ENCODE peak calls at places on chromosome 12, in five cellular contexts. G, V, L, R and H are unnamed samples.

GRCh38 chr12:41917827-41918445 is 226.7 kb downstream of the GXYLT1 start:
- DNase-seq in G (peak; percentile 58), V (no peak), L (peak; percentile 14), R (no peak), H (no peak)

GRCh38 chr12:114395755-114396152 is 10.2 kb downstream of the TBX5 start:
- DNase-seq in G (no peak), V (no peak), L (no peak), R (no peak), H (no peak)

GRCh38 chr12:45688188-45688587 is 41.3 kb upstream of the ARID2 start:
- DNase-seq in G (no peak), V (no peak), L (no peak), R (no peak), H (no peak)

GRCh38 chr12:27940756-27941402 is 31.7 kb downstream of the PTHLH start:
- DNase-seq in G (peak; percentile 80), V (peak; percentile 54), L (peak; percentile 52), R (peak; percentile 55), H (peak; percentile 74)

GRCh38 chr12:88181881-88182280 is 39.8 kb downstream of the TMTC3 start:
- DNase-seq in G (peak; percentile 7), V (no peak), L (no peak), R (no peak), H (no peak)

GRCh38 chr12:70983692-70984091 is 63.2 kb upstream of the PTPRR start:
- DNase-seq in G (peak; percentile 50), V (no peak), L (no peak), R (no peak), H (no peak)

GRCh38 chr12:93851245-93851665 is 174.1 kb downstream of the CRADD start:
- DNase-seq in G (no peak), V (no peak), L (no peak), R (no peak), H (no peak)

GRCh38 chr12:47894068-47894467 is 10.7 kb downstream of the VDR start:
- DNase-seq in G (no peak), V (no peak), L (no peak), R (no peak), H (no peak)

GRCh38 chr12:18461738-18462137 is 200.4 kb downstream of the PIK3C2G start:
- DNase-seq in G (no peak), V (no peak), L (no peak), R (no peak), H (no peak)

GRCh38 chr12:21583587-21583986 is 21.1 kb downstream of the GYS2 start:
- DNase-seq in G (no peak), V (no peak), L (no peak), R (no peak), H (no peak)

GRCh38 chr12:51950682-51951198 is 759 bp upstream of the ACVR1B start:
- DNase-seq in G (no peak), V (no peak), L (no peak), R (no peak), H (no peak)

GRCh38 chr12:59372971-59373370 is 222.9 kb upstream of the SLC16A7 start:
- DNase-seq in G (peak; percentile 39), V (no peak), L (no peak), R (peak; percentile 61), H (peak; percentile 54)

GRCh38 chr12:63068857-63069442 is 82.1 kb downstream of the AVPR1A start:
- DNase-seq in G (peak; percentile 88), V (no peak), L (peak; percentile 34), R (peak; percentile 75), H (peak; percentile 43)

GRCh38 chr12:52543985-52544888 is 8.7 kb downstream of the KRT71 start:
- DNase-seq in G (no peak), V (no peak), L (no peak), R (no peak), H (no peak)

GRCh38 chr12:124852329-124852831 is 11.3 kb downstream of the SCARB1 start:
- DNase-seq in G (peak; percentile 83), V (no peak), L (no peak), R (peak; percentile 65), H (no peak)

GRCh38 chr12:52004042-52004648 is 2.6 kb upstream of the TAMALIN start:
- DNase-seq in G (peak; percentile 43), V (no peak), L (peak; percentile 69), R (peak; percentile 73), H (peak; percentile 70)

GRCh38 chr12:7693793-7694192 is 1.8 kb downstream of the GDF3 start:
- DNase-seq in G (no peak), V (no peak), L (no peak), R (no peak), H (no peak)

GRCh38 chr12:57235012-57235727 is 5.7 kb downstream of the SHMT2 start:
- DNase-seq in G (peak; percentile 34), V (no peak), L (no peak), R (no peak), H (peak; percentile 60)

GRCh38 chr12:123063535-123063934 is 83.1 kb downstream of the ARL6IP4 start:
- DNase-seq in G (peak; percentile 40), V (no peak), L (no peak), R (no peak), H (peak; percentile 55)

GRCh38 chr12:54352022-54352531 is 12.2 kb downstream of the GPR84 start:
- DNase-seq in G (peak; percentile 77), V (peak; percentile 98), L (peak; percentile 78), R (peak; percentile 81), H (peak; percentile 76)

GRCh38 chr12:49577589-49578315 is 9.8 kb upstream of the MCRS1 start:
- DNase-seq in G (no peak), V (no peak), L (no peak), R (no peak), H (no peak)

GRCh38 chr12:19030603-19031002 is 98.9 kb upstream of the PLEKHA5 start:
- DNase-seq in G (no peak), V (no peak), L (no peak), R (no peak), H (no peak)

GRCh38 chr12:124904306-124905098 is 9.9 kb downstream of the UBC start:
- DNase-seq in G (peak; percentile 94), V (no peak), L (no peak), R (peak; percentile 88), H (no peak)

GRCh38 chr12:45762185-45763110 is 32.9 kb downstream of the ARID2 start:
- DNase-seq in G (peak; percentile 70), V (no peak), L (no peak), R (peak; percentile 76), H (peak; percentile 53)

GRCh38 chr12:113260636-113261300 is 39.5 kb downstream of the TPCN1 start:
- DNase-seq in G (no peak), V (no peak), L (no peak), R (no peak), H (no peak)

GRCh38 chr12:68945255-68945654 is 12.3 kb upstream of the CPM start:
- DNase-seq in G (no peak), V (no peak), L (no peak), R (no peak), H (no peak)